ENCODE peak calls at places on chromosomes 5 and 9, in six cellular contexts. P, Q, G, T, C and W are unnamed samples.

GRCh38 chr9:109088221-109088620 is 31.5 kb downstream of the TMEM245 start:
- DNase-seq in Q (no peak), P (no peak), C (no peak), G (no peak), T (no peak), W (no peak)

GRCh38 chr5:153276151-153276550 is 214.3 kb upstream of the GRIA1 start:
- DNase-seq in T (no peak), C (no peak), G (no peak), Q (no peak), P (no peak), W (no peak)

GRCh38 chr5:1554410-1554967 is 30.7 kb upstream of the LPCAT1 start:
- DNase-seq in P (no peak), Q (no peak), G (no peak), T (no peak), C (no peak), W (no peak)

GRCh38 chr5:100260968-100261367 is 274.2 kb upstream of the FAM174A start:
- DNase-seq in C (no peak), P (no peak), Q (no peak), G (no peak), T (no peak), W (no peak)

GRCh38 chr9:115413766-115414382 is 295.9 kb upstream of the TNC start:
- DNase-seq in T (no peak), C (no peak), G (no peak), P (no peak), Q (no peak), W (no peak)

GRCh38 chr5:1252681-1253080 is 27.5 kb downstream of the SLC6A18 start:
- DNase-seq in G (no peak), C (no peak), P (no peak), T (no peak), Q (no peak), W (no peak)

GRCh38 chr9:108113579-108113978 is 624.0 kb upstream of the KLF4 start:
- DNase-seq in T (no peak), G (no peak), P (no peak), C (no peak), Q (no peak), W (no peak)

GRCh38 chr9:121350993-121351561 is 19.0 kb downstream of the STOM start:
- DNase-seq in T (peak; percentile 63), G (no peak), Q (peak; percentile 72), C (peak; percentile 76), P (no peak), W (no peak)

GRCh38 chr9:98886691-98887229 is 56.9 kb upstream of the COL15A1 start:
- DNase-seq in C (no peak), T (no peak), P (no peak), Q (no peak), G (no peak), W (no peak)